ENCODE peak calls at places on chromosomes 6 and 20, in eight cellular contexts. P is fibroblast of lung, N is neural progenitor cell, W is DND-41, H is H1, D is GM23248, R is endothelial cell of umbilical vein, O is HCT116. S is an unnamed sample.

GRCh38 chr20:7094438-7094997 is 327.0 kb downstream of the BMP2 start:
- DNase-seq in P (peak; percentile 10), N (peak; percentile 74), W (peak; percentile 24), H (peak; percentile 63), D (peak; percentile 29), R (peak; percentile 46), O (peak; percentile 4), S (peak; percentile 62)

GRCh38 chr6:93721386-93722048 is 302.2 kb upstream of the EPHA7 start:
- DNase-seq in P (peak; percentile 6), N (peak; percentile 77), W (no peak), H (peak; percentile 52), D (peak; percentile 49), R (peak; percentile 2), O (no peak), S (no peak)

GRCh38 chr6:32102255-32102654 is 6.9 kb downstream of the TNXB start:
- DNase-seq in P (no peak), N (no peak), W (no peak), H (no peak), D (no peak), R (no peak), O (no peak), S (no peak)

GRCh38 chr6:108592371-108593337 is 31.9 kb downstream of the FOXO3 start:
- DNase-seq in P (peak; percentile 97), N (peak; percentile 28), W (peak; percentile 89), H (no peak), D (peak; percentile 92), R (no peak), O (no peak), S (peak; percentile 85)

GRCh38 chr6:11772109-11772830 is 6.3 kb downstream of the ADTRP start:
- DNase-seq in P (peak; percentile 99), N (no peak), W (no peak), H (no peak), D (peak; percentile 98), R (peak; percentile 60), O (peak; percentile 76), S (peak; percentile 98)

GRCh38 chr6:163241668-163242067 is 172.8 kb upstream of the QKI start:
- DNase-seq in P (no peak), N (no peak), W (no peak), H (no peak), D (no peak), R (no peak), O (no peak), S (no peak)

GRCh38 chr6:24824142-24824755 is 25.5 kb upstream of the ARMH2 start:
- DNase-seq in P (no peak), N (no peak), W (no peak), H (no peak), D (no peak), R (no peak), O (no peak), S (no peak)

GRCh38 chr6:10400330-10400729 is 14.5 kb downstream of the TFAP2A start:
- DNase-seq in P (no peak), N (no peak), W (no peak), H (no peak), D (no peak), R (no peak), O (no peak), S (peak; percentile 91)

GRCh38 chr6:72748759-72749158 is 126.9 kb downstream of the KCNQ5 start:
- DNase-seq in P (peak; percentile 95), N (no peak), W (peak; percentile 8), H (no peak), D (peak; percentile 93), R (no peak), O (no peak), S (peak; percentile 98)

GRCh38 chr20:10508060-10508459 is 73.0 kb downstream of the SLX4IP start:
- DNase-seq in P (no peak), N (no peak), W (no peak), H (no peak), D (peak; percentile 49), R (no peak), O (peak; percentile 93), S (no peak)

GRCh38 chr6:139323511-139324445 is 32.0 kb upstream of the TXLNB start:
- DNase-seq in P (peak; percentile 79), N (peak; percentile 45), W (peak; percentile 85), H (peak; percentile 56), D (peak; percentile 69), R (peak; percentile 71), O (no peak), S (peak; percentile 22)

GRCh38 chr6:34553750-34554149 is 2.4 kb downstream of the SPDEF start:
- DNase-seq in P (no peak), N (no peak), W (no peak), H (no peak), D (no peak), R (no peak), O (no peak), S (no peak)

GRCh38 chr20:57414867-57415592 is 23.8 kb downstream of the RBM38 start:
- DNase-seq in P (no peak), N (no peak), W (no peak), H (no peak), D (peak; percentile 50), R (no peak), O (no peak), S (no peak)

GRCh38 chr6:45922728-45923351 is 92.8 kb downstream of the CLIC5 start:
- DNase-seq in P (peak; percentile 71), N (peak; percentile 85), W (peak; percentile 61), H (peak; percentile 81), D (peak; percentile 88), R (peak; percentile 40), O (peak; percentile 52), S (peak; percentile 29)

GRCh38 chr6:70110128-70111022 is 192.5 kb downstream of the COL9A1 start:
- DNase-seq in P (peak; percentile 15), N (no peak), W (no peak), H (no peak), D (peak; percentile 64), R (no peak), O (no peak), S (no peak)

GRCh38 chr20:12627485-12627884 is 381.3 kb upstream of the SPTLC3 start:
- DNase-seq in P (no peak), N (no peak), W (no peak), H (no peak), D (no peak), R (no peak), O (no peak), S (no peak)

GRCh38 chr6:16326971-16327776 is 88.8 kb downstream of the GMPR start:
- DNase-seq in P (no peak), N (no peak), W (no peak), H (no peak), D (no peak), R (no peak), O (no peak), S (no peak)

GRCh38 chr6:159871241-159871640 is 19.5 kb upstream of the MAS1 start:
- DNase-seq in P (peak; percentile 37), N (no peak), W (no peak), H (no peak), D (no peak), R (no peak), O (no peak), S (no peak)

DNA sequence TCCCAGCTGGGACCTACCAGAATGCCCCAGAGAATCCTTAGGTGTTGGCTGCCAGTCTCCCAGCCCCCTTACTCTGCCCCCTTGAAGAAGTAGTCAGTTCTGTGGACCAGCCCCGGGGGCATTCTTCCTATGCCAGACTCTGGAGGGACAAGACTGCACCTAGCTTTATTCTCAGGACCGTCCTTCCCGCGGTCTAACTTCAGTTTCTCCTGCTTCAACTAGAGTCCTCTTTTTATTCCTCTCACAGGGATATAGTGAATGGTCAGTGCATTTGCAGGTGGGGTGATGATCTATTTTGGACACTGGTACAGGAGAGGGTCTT is 35.9 kb upstream of the MDFI start:
- DNase-seq in P (no peak), N (no peak), W (no peak), H (no peak), D (no peak), R (no peak), O (no peak), S (no peak)
- TF ChIP-seq EZH2 in P (no peak), N (no peak), W (no peak), H (no peak), D (no peak), R (no peak), O (no peak), S (no peak)

DNA sequence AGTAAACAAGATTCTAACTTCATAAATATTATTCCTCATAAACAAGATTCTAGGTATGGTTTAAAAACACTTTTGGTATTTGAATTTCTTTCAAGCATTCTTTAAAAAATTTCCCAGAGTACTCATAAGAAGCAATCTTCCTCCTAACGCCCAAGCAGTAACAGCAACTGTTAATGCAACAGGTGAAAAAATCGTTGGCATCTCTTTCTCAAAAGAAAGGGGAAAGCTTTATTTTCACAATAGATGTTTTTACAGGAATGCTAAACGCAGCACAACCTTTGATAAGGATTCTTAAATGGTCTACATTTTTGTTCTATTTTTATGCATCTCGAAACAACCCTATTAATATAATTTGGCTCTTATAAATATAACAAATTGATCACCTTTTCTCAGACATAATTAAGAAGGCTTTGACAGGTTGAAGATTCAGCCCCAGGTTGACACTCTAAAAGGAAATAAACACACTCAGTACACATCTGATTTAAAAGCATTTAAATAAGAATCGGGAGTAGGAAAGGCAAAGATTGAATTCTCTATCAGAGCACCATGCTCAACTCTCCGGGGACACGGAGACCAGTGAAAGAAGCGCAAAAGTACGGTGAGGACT is 632 bp downstream of the AHI1 start:
- DNase-seq in P (no peak), N (no peak), W (no peak), H (no peak), D (peak; percentile 35), R (no peak), O (no peak), S (no peak)
- H3K9ac ChIP-seq in P (peak overlapping the region; percentile 99), N (peak overlapping the region; percentile 69), W (peak overlapping the region; percentile 66), H (peak overlapping the region; percentile 85), D (peak overlapping the region; percentile 99), R (peak overlapping the region; percentile 100), O (peak overlapping the region; percentile 87), S (peak overlapping the region; percentile 100)

GRCh38 chr20:53276143-53276542 is 304.0 kb downstream of the TSHZ2 start:
- DNase-seq in P (no peak), N (no peak), W (no peak), H (no peak), D (peak; percentile 61), R (no peak), O (no peak), S (no peak)

GRCh38 chr20:53270792-53271375 is 298.7 kb downstream of the TSHZ2 start:
- DNase-seq in P (no peak), N (no peak), W (no peak), H (no peak), D (no peak), R (no peak), O (no peak), S (no peak)

GRCh38 chr20:53274365-53274764 is 302.2 kb downstream of the TSHZ2 start:
- DNase-seq in P (no peak), N (no peak), W (no peak), H (no peak), D (no peak), R (no peak), O (no peak), S (no peak)

GRCh38 chr20:53278555-53278954 is 306.4 kb downstream of the TSHZ2 start:
- DNase-seq in P (no peak), N (no peak), W (no peak), H (no peak), D (no peak), R (no peak), O (no peak), S (no peak)

GRCh38 chr20:53274807-53275206 is 302.6 kb downstream of the TSHZ2 start:
- DNase-seq in P (no peak), N (no peak), W (no peak), H (no peak), D (no peak), R (no peak), O (no peak), S (no peak)
- H3K27ac ChIP-seq in P (no peak overlapping the region), N (no peak overlapping the region), W (no peak overlapping the region), H (no peak overlapping the region), D (no peak overlapping the region), R (no peak overlapping the region), O (no peak overlapping the region), S (no peak overlapping the region)

GRCh38 chr20:25860531-25861150 is 164.0 kb upstream of the ZNF337 start:
- DNase-seq in P (no peak), N (no peak), W (no peak), H (no peak), D (no peak), R (no peak), O (no peak), S (no peak)
- TF ChIP-seq EZH2 in P (no peak), N (peak; percentile 49), W (no peak), H (no peak), D (no peak), R (no peak), O (no peak), S (no peak)

S was measured in mammary epithelial cell.